ENCODE peak calls at places on chromosomes 1 and 21, in four cellular contexts. One of them, this sample, is unnamed.

GRCh38 chr1:89637496-89637895 is 4.6 kb downstream of the LRRC8C start:
- DNase-seq in left lung: no peak
- DNase-seq in fibroblast of the aortic adventitia: peak
- DNase-seq in PC-3: no peak
- DNase-seq in this sample: no peak

GRCh38 chr1:63883494-63884235 is 109.8 kb downstream of the ROR1 start:
- DNase-seq in left lung: no peak
- DNase-seq in fibroblast of the aortic adventitia: no peak
- DNase-seq in PC-3: peak
- DNase-seq in this sample: no peak

GRCh38 chr1:31753623-31754349 is 10.4 kb downstream of the ADGRB2 start:
- DNase-seq in left lung: no peak
- DNase-seq in fibroblast of the aortic adventitia: peak
- DNase-seq in PC-3: no peak
- DNase-seq in this sample: peak

GRCh38 chr1:5753431-5754078 is 238.7 kb downstream of the NPHP4 start:
- DNase-seq in left lung: peak
- DNase-seq in fibroblast of the aortic adventitia: no peak
- DNase-seq in PC-3: no peak
- DNase-seq in this sample: no peak

GRCh38 chr1:225471453-225472301 is 43.8 kb upstream of the LBR start:
- DNase-seq in left lung: no peak
- DNase-seq in fibroblast of the aortic adventitia: no peak
- DNase-seq in PC-3: no peak
- DNase-seq in this sample: peak

GRCh38 chr1:209585197-209585596 is 1.7 kb downstream of the CAMK1G start:
- DNase-seq in left lung: no peak
- DNase-seq in fibroblast of the aortic adventitia: no peak
- DNase-seq in PC-3: no peak
- DNase-seq in this sample: no peak

GRCh38 chr1:98005326-98006010 is 84.6 kb upstream of the DPYD start:
- DNase-seq in left lung: no peak
- DNase-seq in fibroblast of the aortic adventitia: peak
- DNase-seq in PC-3: peak
- DNase-seq in this sample: no peak

GRCh38 chr1:109979489-109980091 is 5.0 kb upstream of the AHCYL1 start:
- DNase-seq in left lung: no peak
- DNase-seq in fibroblast of the aortic adventitia: peak
- DNase-seq in PC-3: peak
- DNase-seq in this sample: no peak

GRCh38 chr21:40797881-40798280 is 49.1 kb downstream of the DSCAM start:
- DNase-seq in left lung: no peak
- DNase-seq in fibroblast of the aortic adventitia: no peak
- DNase-seq in PC-3: no peak
- DNase-seq in this sample: no peak

GRCh38 chr21:36704281-36704957 is 5.5 kb downstream of the SIM2 start:
- DNase-seq in left lung: peak
- DNase-seq in fibroblast of the aortic adventitia: no peak
- DNase-seq in PC-3: no peak
- DNase-seq in this sample: no peak

GRCh38 chr1:164774413-164774812 is 215.4 kb downstream of the PBX1 start:
- DNase-seq in left lung: no peak
- DNase-seq in fibroblast of the aortic adventitia: no peak
- DNase-seq in PC-3: no peak
- DNase-seq in this sample: no peak
- H3K4me3 ChIP-seq in left lung: no peak
- H3K4me3 ChIP-seq in fibroblast of the aortic adventitia: no peak
- H3K4me3 ChIP-seq in PC-3: no peak
- H3K4me3 ChIP-seq in this sample: no peak

GRCh38 chr21:38669186-38669585 is 136.5 kb upstream of the ETS2 start:
- DNase-seq in left lung: no peak
- DNase-seq in fibroblast of the aortic adventitia: peak
- DNase-seq in PC-3: peak
- DNase-seq in this sample: no peak
- TF ChIP-seq CTCF in left lung: peak
- TF ChIP-seq CTCF in fibroblast of the aortic adventitia: peak
- TF ChIP-seq CTCF in PC-3: peak
- TF ChIP-seq CTCF in this sample: no peak

GRCh38 chr1:12593621-12594066 is 24.4 kb downstream of the DHRS3 start:
- DNase-seq in left lung: no peak
- DNase-seq in fibroblast of the aortic adventitia: peak
- DNase-seq in PC-3: peak
- DNase-seq in this sample: no peak

GRCh38 chr1:12597792-12598191 is 20.2 kb downstream of the DHRS3 start:
- DNase-seq in left lung: no peak
- DNase-seq in fibroblast of the aortic adventitia: no peak
- DNase-seq in PC-3: peak
- DNase-seq in this sample: no peak

GRCh38 chr1:12595839-12596821 is 21.9 kb downstream of the DHRS3 start:
- DNase-seq in left lung: peak
- DNase-seq in fibroblast of the aortic adventitia: peak
- DNase-seq in PC-3: peak
- DNase-seq in this sample: peak

GRCh38 chr1:12594490-12594889 is 23.5 kb downstream of the DHRS3 start:
- DNase-seq in left lung: no peak
- DNase-seq in fibroblast of the aortic adventitia: no peak
- DNase-seq in PC-3: no peak
- DNase-seq in this sample: no peak

GRCh38 chr1:12594966-12595838 is 22.8 kb downstream of the DHRS3 start:
- DNase-seq in left lung: peak
- DNase-seq in fibroblast of the aortic adventitia: peak
- DNase-seq in PC-3: peak
- DNase-seq in this sample: no peak
- H3K4me3 ChIP-seq in left lung: peak
- H3K4me3 ChIP-seq in fibroblast of the aortic adventitia: peak
- H3K4me3 ChIP-seq in PC-3: peak
- H3K4me3 ChIP-seq in this sample: peak

DNA sequence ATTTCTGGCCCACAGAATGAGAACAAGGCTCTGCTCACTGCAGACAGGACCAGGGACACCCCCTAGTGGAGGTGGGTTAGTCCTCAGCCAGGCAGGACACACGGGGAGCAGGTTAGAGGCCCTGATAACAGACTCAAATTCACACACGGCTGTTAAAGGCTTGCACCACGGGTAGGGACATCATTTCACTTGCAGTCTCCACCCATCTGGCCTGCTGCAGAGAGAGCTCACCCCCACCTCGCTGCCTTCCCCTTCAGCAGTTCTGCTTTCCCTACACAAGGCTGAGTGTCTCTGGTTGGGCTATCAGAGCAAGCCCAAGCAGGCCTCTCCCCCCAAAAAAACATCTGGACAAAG is 20.6 kb downstream of the MEF2D start:
- DNase-seq in left lung: no peak
- DNase-seq in fibroblast of the aortic adventitia: no peak
- DNase-seq in PC-3: no peak
- DNase-seq in this sample: no peak
- TF ChIP-seq CTCF in left lung: no peak
- TF ChIP-seq CTCF in fibroblast of the aortic adventitia: peak
- TF ChIP-seq CTCF in PC-3: peak
- TF ChIP-seq CTCF in this sample: peak

GRCh38 chr1:193593355-193593874 is 407.0 kb upstream of the B3GALT2 start:
- DNase-seq in left lung: no peak
- DNase-seq in fibroblast of the aortic adventitia: no peak
- DNase-seq in PC-3: no peak
- DNase-seq in this sample: no peak

GRCh38 chr1:193589597-193590040 is 403.2 kb upstream of the B3GALT2 start:
- DNase-seq in left lung: no peak
- DNase-seq in fibroblast of the aortic adventitia: peak
- DNase-seq in PC-3: peak
- DNase-seq in this sample: no peak

GRCh38 chr1:193590102-193590501 is 403.7 kb upstream of the B3GALT2 start:
- DNase-seq in left lung: no peak
- DNase-seq in fibroblast of the aortic adventitia: no peak
- DNase-seq in PC-3: no peak
- DNase-seq in this sample: no peak

DNA sequence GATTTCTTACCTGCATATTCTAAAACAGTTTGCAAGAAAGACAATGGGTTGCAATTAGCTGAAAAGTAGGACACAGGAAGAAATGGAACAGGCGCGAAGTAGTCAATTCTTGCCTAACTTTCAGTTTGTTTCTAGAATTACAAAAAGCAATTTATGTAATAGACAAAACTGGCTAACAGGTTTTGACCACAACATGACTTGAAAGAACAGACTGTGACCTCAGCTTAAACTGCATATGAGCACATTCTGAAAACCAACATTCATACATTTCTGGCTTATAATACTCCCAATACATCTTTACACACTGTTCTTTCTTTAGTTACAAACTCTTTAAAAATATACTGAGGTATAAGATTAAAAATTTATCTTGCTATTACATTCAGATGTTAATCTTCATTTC is 405.9 kb upstream of the B3GALT2 start:
- DNase-seq in left lung: no peak
- DNase-seq in fibroblast of the aortic adventitia: no peak
- DNase-seq in PC-3: no peak
- DNase-seq in this sample: no peak
- H3K4me3 ChIP-seq in left lung: no peak
- H3K4me3 ChIP-seq in fibroblast of the aortic adventitia: no peak
- H3K4me3 ChIP-seq in PC-3: no peak
- H3K4me3 ChIP-seq in this sample: no peak